ENCODE peak calls at places on chromosome 22, in ten cellular contexts. One of them, this sample, is unnamed.

GRCh38 chr22:31230155-31230870 is 18.2 kb downstream of the LIMK2 start:
- DNase-seq in non-pigmented ciliary epithelial cell: no peak
- DNase-seq in NCI-H1436 treated with DMSO at 0.1 percent for 48 hours: no peak
- DNase-seq in stimulated activated CD8-positive, alpha-beta memory T cell treated with anti-CD3 and anti-CD28 coated beads, Interleukin-4, amount 100 ng/mL, for 4 hours: no peak
- DNase-seq in anterior cingulate cortex: no peak
- DNase-seq in activated CD4-positive, alpha-beta T cell treated with anti-CD3 and anti-CD28 coated beads, Interleukin-2, amount 50 U/mL, for 24 hours: no peak
- DNase-seq in activated naive CD4-positive, alpha-beta T cell: no peak
- DNase-seq in T-cell: no peak
- DNase-seq in stomach: no peak
- DNase-seq in lower lobe of right lung: no peak
- DNase-seq in this sample: no peak

GRCh38 chr22:27223317-27224177 is 566.2 kb downstream of the MIAT start:
- DNase-seq in T-cell: no peak
- DNase-seq in non-pigmented ciliary epithelial cell: peak
- DNase-seq in NCI-H1436 treated with DMSO at 0.1 percent for 48 hours: no peak
- DNase-seq in activated CD4-positive, alpha-beta T cell treated with anti-CD3 and anti-CD28 coated beads, Interleukin-2, amount 50 U/mL, for 24 hours: no peak
- DNase-seq in stomach: no peak
- DNase-seq in stimulated activated CD8-positive, alpha-beta memory T cell treated with anti-CD3 and anti-CD28 coated beads, Interleukin-4, amount 100 ng/mL, for 4 hours: no peak
- DNase-seq in anterior cingulate cortex: no peak
- DNase-seq in lower lobe of right lung: no peak
- DNase-seq in activated naive CD4-positive, alpha-beta T cell: no peak
- DNase-seq in this sample: no peak

GRCh38 chr22:31179345-31179744 is 19.4 kb downstream of the RNF185 start:
- DNase-seq in lower lobe of right lung: no peak
- DNase-seq in NCI-H1436 treated with DMSO at 0.1 percent for 48 hours: no peak
- DNase-seq in non-pigmented ciliary epithelial cell: no peak
- DNase-seq in stomach: no peak
- DNase-seq in T-cell: no peak
- DNase-seq in activated naive CD4-positive, alpha-beta T cell: no peak
- DNase-seq in anterior cingulate cortex: no peak
- DNase-seq in activated CD4-positive, alpha-beta T cell treated with anti-CD3 and anti-CD28 coated beads, Interleukin-2, amount 50 U/mL, for 24 hours: no peak
- DNase-seq in stimulated activated CD8-positive, alpha-beta memory T cell treated with anti-CD3 and anti-CD28 coated beads, Interleukin-4, amount 100 ng/mL, for 4 hours: no peak
- DNase-seq in this sample: no peak

GRCh38 chr22:50015451-50016307 is 3.1 kb upstream of the IL17REL start:
- DNase-seq in stomach: no peak
- DNase-seq in anterior cingulate cortex: no peak
- DNase-seq in lower lobe of right lung: peak
- DNase-seq in NCI-H1436 treated with DMSO at 0.1 percent for 48 hours: no peak
- DNase-seq in stimulated activated CD8-positive, alpha-beta memory T cell treated with anti-CD3 and anti-CD28 coated beads, Interleukin-4, amount 100 ng/mL, for 4 hours: no peak
- DNase-seq in activated naive CD4-positive, alpha-beta T cell: no peak
- DNase-seq in activated CD4-positive, alpha-beta T cell treated with anti-CD3 and anti-CD28 coated beads, Interleukin-2, amount 50 U/mL, for 24 hours: no peak
- DNase-seq in T-cell: no peak
- DNase-seq in non-pigmented ciliary epithelial cell: no peak
- DNase-seq in this sample: no peak

GRCh38 chr22:27624705-27625104 is 176.9 kb downstream of the MN1 start:
- DNase-seq in NCI-H1436 treated with DMSO at 0.1 percent for 48 hours: no peak
- DNase-seq in anterior cingulate cortex: no peak
- DNase-seq in activated CD4-positive, alpha-beta T cell treated with anti-CD3 and anti-CD28 coated beads, Interleukin-2, amount 50 U/mL, for 24 hours: no peak
- DNase-seq in stomach: no peak
- DNase-seq in lower lobe of right lung: no peak
- DNase-seq in stimulated activated CD8-positive, alpha-beta memory T cell treated with anti-CD3 and anti-CD28 coated beads, Interleukin-4, amount 100 ng/mL, for 4 hours: no peak
- DNase-seq in activated naive CD4-positive, alpha-beta T cell: no peak
- DNase-seq in non-pigmented ciliary epithelial cell: peak
- DNase-seq in T-cell: no peak
- DNase-seq in this sample: no peak

GRCh38 chr22:44648821-44649566 is 53.0 kb upstream of the PRR5 start:
- DNase-seq in NCI-H1436 treated with DMSO at 0.1 percent for 48 hours: no peak
- DNase-seq in anterior cingulate cortex: no peak
- DNase-seq in non-pigmented ciliary epithelial cell: peak
- DNase-seq in stimulated activated CD8-positive, alpha-beta memory T cell treated with anti-CD3 and anti-CD28 coated beads, Interleukin-4, amount 100 ng/mL, for 4 hours: no peak
- DNase-seq in T-cell: no peak
- DNase-seq in activated CD4-positive, alpha-beta T cell treated with anti-CD3 and anti-CD28 coated beads, Interleukin-2, amount 50 U/mL, for 24 hours: no peak
- DNase-seq in stomach: no peak
- DNase-seq in lower lobe of right lung: peak
- DNase-seq in activated naive CD4-positive, alpha-beta T cell: no peak
- DNase-seq in this sample: no peak

GRCh38 chr22:24171822-24172221 is 9.5 kb upstream of the SUSD2 start:
- DNase-seq in stomach: no peak
- DNase-seq in non-pigmented ciliary epithelial cell: no peak
- DNase-seq in lower lobe of right lung: no peak
- DNase-seq in anterior cingulate cortex: no peak
- DNase-seq in NCI-H1436 treated with DMSO at 0.1 percent for 48 hours: no peak
- DNase-seq in stimulated activated CD8-positive, alpha-beta memory T cell treated with anti-CD3 and anti-CD28 coated beads, Interleukin-4, amount 100 ng/mL, for 4 hours: no peak
- DNase-seq in T-cell: no peak
- DNase-seq in activated CD4-positive, alpha-beta T cell treated with anti-CD3 and anti-CD28 coated beads, Interleukin-2, amount 50 U/mL, for 24 hours: no peak
- DNase-seq in activated naive CD4-positive, alpha-beta T cell: no peak
- DNase-seq in this sample: no peak

GRCh38 chr22:43446881-43447280 is 35.1 kb downstream of the MPPED1 start:
- DNase-seq in activated CD4-positive, alpha-beta T cell treated with anti-CD3 and anti-CD28 coated beads, Interleukin-2, amount 50 U/mL, for 24 hours: no peak
- DNase-seq in T-cell: no peak
- DNase-seq in lower lobe of right lung: no peak
- DNase-seq in activated naive CD4-positive, alpha-beta T cell: no peak
- DNase-seq in stimulated activated CD8-positive, alpha-beta memory T cell treated with anti-CD3 and anti-CD28 coated beads, Interleukin-4, amount 100 ng/mL, for 4 hours: no peak
- DNase-seq in stomach: peak
- DNase-seq in non-pigmented ciliary epithelial cell: no peak
- DNase-seq in anterior cingulate cortex: no peak
- DNase-seq in NCI-H1436 treated with DMSO at 0.1 percent for 48 hours: peak
- DNase-seq in this sample: peak

GRCh38 chr22:45009881-45010531 is at the start of gene PHF21B:
- DNase-seq in T-cell: no peak
- DNase-seq in non-pigmented ciliary epithelial cell: no peak
- DNase-seq in anterior cingulate cortex: peak
- DNase-seq in NCI-H1436 treated with DMSO at 0.1 percent for 48 hours: no peak
- DNase-seq in stimulated activated CD8-positive, alpha-beta memory T cell treated with anti-CD3 and anti-CD28 coated beads, Interleukin-4, amount 100 ng/mL, for 4 hours: no peak
- DNase-seq in activated naive CD4-positive, alpha-beta T cell: no peak
- DNase-seq in lower lobe of right lung: no peak
- DNase-seq in activated CD4-positive, alpha-beta T cell treated with anti-CD3 and anti-CD28 coated beads, Interleukin-2, amount 50 U/mL, for 24 hours: no peak
- DNase-seq in stomach: peak
- DNase-seq in this sample: peak

GRCh38 chr22:40621309-40622151 is 15.0 kb downstream of the MRTFA start:
- DNase-seq in anterior cingulate cortex: no peak
- DNase-seq in activated CD4-positive, alpha-beta T cell treated with anti-CD3 and anti-CD28 coated beads, Interleukin-2, amount 50 U/mL, for 24 hours: no peak
- DNase-seq in NCI-H1436 treated with DMSO at 0.1 percent for 48 hours: no peak
- DNase-seq in stimulated activated CD8-positive, alpha-beta memory T cell treated with anti-CD3 and anti-CD28 coated beads, Interleukin-4, amount 100 ng/mL, for 4 hours: no peak
- DNase-seq in stomach: no peak
- DNase-seq in T-cell: no peak
- DNase-seq in activated naive CD4-positive, alpha-beta T cell: no peak
- DNase-seq in non-pigmented ciliary epithelial cell: no peak
- DNase-seq in lower lobe of right lung: no peak
- DNase-seq in this sample: no peak

GRCh38 chr22:22009661-22010060 is 27.1 kb upstream of the TOP3B start:
- DNase-seq in non-pigmented ciliary epithelial cell: no peak
- DNase-seq in activated CD4-positive, alpha-beta T cell treated with anti-CD3 and anti-CD28 coated beads, Interleukin-2, amount 50 U/mL, for 24 hours: no peak
- DNase-seq in anterior cingulate cortex: no peak
- DNase-seq in lower lobe of right lung: no peak
- DNase-seq in stomach: no peak
- DNase-seq in T-cell: no peak
- DNase-seq in NCI-H1436 treated with DMSO at 0.1 percent for 48 hours: no peak
- DNase-seq in activated naive CD4-positive, alpha-beta T cell: no peak
- DNase-seq in stimulated activated CD8-positive, alpha-beta memory T cell treated with anti-CD3 and anti-CD28 coated beads, Interleukin-4, amount 100 ng/mL, for 4 hours: no peak
- DNase-seq in this sample: no peak

GRCh38 chr22:30238661-30239420 is 7.7 kb downstream of the LIF start:
- DNase-seq in lower lobe of right lung: no peak
- DNase-seq in NCI-H1436 treated with DMSO at 0.1 percent for 48 hours: no peak
- DNase-seq in activated naive CD4-positive, alpha-beta T cell: no peak
- DNase-seq in activated CD4-positive, alpha-beta T cell treated with anti-CD3 and anti-CD28 coated beads, Interleukin-2, amount 50 U/mL, for 24 hours: no peak
- DNase-seq in stimulated activated CD8-positive, alpha-beta memory T cell treated with anti-CD3 and anti-CD28 coated beads, Interleukin-4, amount 100 ng/mL, for 4 hours: no peak
- DNase-seq in T-cell: no peak
- DNase-seq in anterior cingulate cortex: no peak
- DNase-seq in stomach: no peak
- DNase-seq in non-pigmented ciliary epithelial cell: no peak
- DNase-seq in this sample: no peak

GRCh38 chr22:20463324-20464095 is 25.9 kb upstream of the SCARF2 start:
- DNase-seq in lower lobe of right lung: no peak
- DNase-seq in activated naive CD4-positive, alpha-beta T cell: peak
- DNase-seq in T-cell: peak
- DNase-seq in stomach: no peak
- DNase-seq in non-pigmented ciliary epithelial cell: no peak
- DNase-seq in stimulated activated CD8-positive, alpha-beta memory T cell treated with anti-CD3 and anti-CD28 coated beads, Interleukin-4, amount 100 ng/mL, for 4 hours: no peak
- DNase-seq in anterior cingulate cortex: no peak
- DNase-seq in NCI-H1436 treated with DMSO at 0.1 percent for 48 hours: no peak
- DNase-seq in activated CD4-positive, alpha-beta T cell treated with anti-CD3 and anti-CD28 coated beads, Interleukin-2, amount 50 U/mL, for 24 hours: no peak
- DNase-seq in this sample: no peak

GRCh38 chr22:24134090-24134846 is 47.0 kb upstream of the SUSD2 start:
- DNase-seq in activated naive CD4-positive, alpha-beta T cell: peak
- DNase-seq in anterior cingulate cortex: peak
- DNase-seq in non-pigmented ciliary epithelial cell: no peak
- DNase-seq in stimulated activated CD8-positive, alpha-beta memory T cell treated with anti-CD3 and anti-CD28 coated beads, Interleukin-4, amount 100 ng/mL, for 4 hours: peak
- DNase-seq in activated CD4-positive, alpha-beta T cell treated with anti-CD3 and anti-CD28 coated beads, Interleukin-2, amount 50 U/mL, for 24 hours: no peak
- DNase-seq in T-cell: peak
- DNase-seq in lower lobe of right lung: peak
- DNase-seq in NCI-H1436 treated with DMSO at 0.1 percent for 48 hours: no peak
- DNase-seq in stomach: peak
- DNase-seq in this sample: no peak

GRCh38 chr22:37197451-37198289 is 9.6 kb upstream of the C1QTNF6 start:
- DNase-seq in activated CD4-positive, alpha-beta T cell treated with anti-CD3 and anti-CD28 coated beads, Interleukin-2, amount 50 U/mL, for 24 hours: no peak
- DNase-seq in T-cell: no peak
- DNase-seq in activated naive CD4-positive, alpha-beta T cell: no peak
- DNase-seq in anterior cingulate cortex: no peak
- DNase-seq in NCI-H1436 treated with DMSO at 0.1 percent for 48 hours: no peak
- DNase-seq in non-pigmented ciliary epithelial cell: no peak
- DNase-seq in stomach: peak
- DNase-seq in lower lobe of right lung: peak
- DNase-seq in stimulated activated CD8-positive, alpha-beta memory T cell treated with anti-CD3 and anti-CD28 coated beads, Interleukin-4, amount 100 ng/mL, for 4 hours: no peak
- DNase-seq in this sample: no peak

GRCh38 chr22:41250127-41250526 is 9.4 kb upstream of the CHADL start:
- DNase-seq in anterior cingulate cortex: no peak
- DNase-seq in T-cell: no peak
- DNase-seq in stomach: no peak
- DNase-seq in non-pigmented ciliary epithelial cell: no peak
- DNase-seq in stimulated activated CD8-positive, alpha-beta memory T cell treated with anti-CD3 and anti-CD28 coated beads, Interleukin-4, amount 100 ng/mL, for 4 hours: no peak
- DNase-seq in activated CD4-positive, alpha-beta T cell treated with anti-CD3 and anti-CD28 coated beads, Interleukin-2, amount 50 U/mL, for 24 hours: no peak
- DNase-seq in activated naive CD4-positive, alpha-beta T cell: no peak
- DNase-seq in lower lobe of right lung: no peak
- DNase-seq in NCI-H1436 treated with DMSO at 0.1 percent for 48 hours: no peak
- DNase-seq in this sample: no peak

GRCh38 chr22:21698430-21699329 is 32.9 kb downstream of the PPIL2 start:
- DNase-seq in lower lobe of right lung: no peak
- DNase-seq in NCI-H1436 treated with DMSO at 0.1 percent for 48 hours: no peak
- DNase-seq in stomach: no peak
- DNase-seq in anterior cingulate cortex: no peak
- DNase-seq in stimulated activated CD8-positive, alpha-beta memory T cell treated with anti-CD3 and anti-CD28 coated beads, Interleukin-4, amount 100 ng/mL, for 4 hours: no peak
- DNase-seq in activated naive CD4-positive, alpha-beta T cell: no peak
- DNase-seq in activated CD4-positive, alpha-beta T cell treated with anti-CD3 and anti-CD28 coated beads, Interleukin-2, amount 50 U/mL, for 24 hours: no peak
- DNase-seq in non-pigmented ciliary epithelial cell: no peak
- DNase-seq in T-cell: no peak
- DNase-seq in this sample: no peak

GRCh38 chr22:27032121-27032761 is 374.9 kb downstream of the MIAT start:
- DNase-seq in non-pigmented ciliary epithelial cell: no peak
- DNase-seq in lower lobe of right lung: no peak
- DNase-seq in anterior cingulate cortex: peak
- DNase-seq in activated naive CD4-positive, alpha-beta T cell: no peak
- DNase-seq in NCI-H1436 treated with DMSO at 0.1 percent for 48 hours: no peak
- DNase-seq in T-cell: no peak
- DNase-seq in activated CD4-positive, alpha-beta T cell treated with anti-CD3 and anti-CD28 coated beads, Interleukin-2, amount 50 U/mL, for 24 hours: no peak
- DNase-seq in stomach: no peak
- DNase-seq in stimulated activated CD8-positive, alpha-beta memory T cell treated with anti-CD3 and anti-CD28 coated beads, Interleukin-4, amount 100 ng/mL, for 4 hours: no peak
- DNase-seq in this sample: no peak

GRCh38 chr22:31221084-31221483 is 9.0 kb downstream of the LIMK2 start:
- DNase-seq in stimulated activated CD8-positive, alpha-beta memory T cell treated with anti-CD3 and anti-CD28 coated beads, Interleukin-4, amount 100 ng/mL, for 4 hours: no peak
- DNase-seq in T-cell: no peak
- DNase-seq in non-pigmented ciliary epithelial cell: no peak
- DNase-seq in lower lobe of right lung: no peak
- DNase-seq in activated CD4-positive, alpha-beta T cell treated with anti-CD3 and anti-CD28 coated beads, Interleukin-2, amount 50 U/mL, for 24 hours: no peak
- DNase-seq in NCI-H1436 treated with DMSO at 0.1 percent for 48 hours: no peak
- DNase-seq in anterior cingulate cortex: no peak
- DNase-seq in activated naive CD4-positive, alpha-beta T cell: no peak
- DNase-seq in stomach: no peak
- DNase-seq in this sample: no peak

GRCh38 chr22:29838599-29838956 is 504 bp upstream of the ASCC2 start:
- DNase-seq in non-pigmented ciliary epithelial cell: no peak
- DNase-seq in NCI-H1436 treated with DMSO at 0.1 percent for 48 hours: no peak
- DNase-seq in anterior cingulate cortex: no peak
- DNase-seq in activated naive CD4-positive, alpha-beta T cell: no peak
- DNase-seq in stomach: no peak
- DNase-seq in activated CD4-positive, alpha-beta T cell treated with anti-CD3 and anti-CD28 coated beads, Interleukin-2, amount 50 U/mL, for 24 hours: no peak
- DNase-seq in T-cell: no peak
- DNase-seq in stimulated activated CD8-positive, alpha-beta memory T cell treated with anti-CD3 and anti-CD28 coated beads, Interleukin-4, amount 100 ng/mL, for 4 hours: no peak
- DNase-seq in lower lobe of right lung: no peak
- DNase-seq in this sample: no peak

GRCh38 chr22:35409783-35410662 is 10.1 kb downstream of the MCM5 start:
- DNase-seq in stomach: no peak
- DNase-seq in T-cell: peak
- DNase-seq in activated naive CD4-positive, alpha-beta T cell: no peak
- DNase-seq in activated CD4-positive, alpha-beta T cell treated with anti-CD3 and anti-CD28 coated beads, Interleukin-2, amount 50 U/mL, for 24 hours: no peak
- DNase-seq in NCI-H1436 treated with DMSO at 0.1 percent for 48 hours: no peak
- DNase-seq in anterior cingulate cortex: peak
- DNase-seq in stimulated activated CD8-positive, alpha-beta memory T cell treated with anti-CD3 and anti-CD28 coated beads, Interleukin-4, amount 100 ng/mL, for 4 hours: no peak
- DNase-seq in non-pigmented ciliary epithelial cell: no peak
- DNase-seq in lower lobe of right lung: peak
- DNase-seq in this sample: no peak

GRCh38 chr22:50739279-50739691 is 1.3 kb downstream of the ACR start:
- DNase-seq in stomach: peak
- DNase-seq in T-cell: no peak
- DNase-seq in NCI-H1436 treated with DMSO at 0.1 percent for 48 hours: no peak
- DNase-seq in stimulated activated CD8-positive, alpha-beta memory T cell treated with anti-CD3 and anti-CD28 coated beads, Interleukin-4, amount 100 ng/mL, for 4 hours: no peak
- DNase-seq in activated CD4-positive, alpha-beta T cell treated with anti-CD3 and anti-CD28 coated beads, Interleukin-2, amount 50 U/mL, for 24 hours: no peak
- DNase-seq in lower lobe of right lung: peak
- DNase-seq in activated naive CD4-positive, alpha-beta T cell: no peak
- DNase-seq in anterior cingulate cortex: no peak
- DNase-seq in non-pigmented ciliary epithelial cell: no peak
- DNase-seq in this sample: no peak

GRCh38 chr22:33867118-33867863 is 53.0 kb downstream of the LARGE1 start:
- DNase-seq in lower lobe of right lung: no peak
- DNase-seq in stomach: peak
- DNase-seq in non-pigmented ciliary epithelial cell: no peak
- DNase-seq in activated naive CD4-positive, alpha-beta T cell: no peak
- DNase-seq in anterior cingulate cortex: no peak
- DNase-seq in T-cell: no peak
- DNase-seq in stimulated activated CD8-positive, alpha-beta memory T cell treated with anti-CD3 and anti-CD28 coated beads, Interleukin-4, amount 100 ng/mL, for 4 hours: no peak
- DNase-seq in NCI-H1436 treated with DMSO at 0.1 percent for 48 hours: no peak
- DNase-seq in activated CD4-positive, alpha-beta T cell treated with anti-CD3 and anti-CD28 coated beads, Interleukin-2, amount 50 U/mL, for 24 hours: no peak
- DNase-seq in this sample: no peak

GRCh38 chr22:24367841-24368240 is 59.6 kb upstream of the ADORA2A start:
- DNase-seq in stimulated activated CD8-positive, alpha-beta memory T cell treated with anti-CD3 and anti-CD28 coated beads, Interleukin-4, amount 100 ng/mL, for 4 hours: no peak
- DNase-seq in NCI-H1436 treated with DMSO at 0.1 percent for 48 hours: no peak
- DNase-seq in anterior cingulate cortex: no peak
- DNase-seq in non-pigmented ciliary epithelial cell: no peak
- DNase-seq in T-cell: no peak
- DNase-seq in activated naive CD4-positive, alpha-beta T cell: no peak
- DNase-seq in stomach: no peak
- DNase-seq in activated CD4-positive, alpha-beta T cell treated with anti-CD3 and anti-CD28 coated beads, Interleukin-2, amount 50 U/mL, for 24 hours: no peak
- DNase-seq in lower lobe of right lung: no peak
- DNase-seq in this sample: no peak

GRCh38 chr22:36395922-36396321 is 8.2 kb upstream of the MYH9 start:
- DNase-seq in anterior cingulate cortex: no peak
- DNase-seq in activated naive CD4-positive, alpha-beta T cell: no peak
- DNase-seq in lower lobe of right lung: no peak
- DNase-seq in non-pigmented ciliary epithelial cell: no peak
- DNase-seq in T-cell: no peak
- DNase-seq in NCI-H1436 treated with DMSO at 0.1 percent for 48 hours: no peak
- DNase-seq in stimulated activated CD8-positive, alpha-beta memory T cell treated with anti-CD3 and anti-CD28 coated beads, Interleukin-4, amount 100 ng/mL, for 4 hours: no peak
- DNase-seq in stomach: no peak
- DNase-seq in activated CD4-positive, alpha-beta T cell treated with anti-CD3 and anti-CD28 coated beads, Interleukin-2, amount 50 U/mL, for 24 hours: no peak
- DNase-seq in this sample: no peak

GRCh38 chr22:43136255-43136654 is 6.9 kb downstream of the MCAT start:
- DNase-seq in T-cell: no peak
- DNase-seq in NCI-H1436 treated with DMSO at 0.1 percent for 48 hours: no peak
- DNase-seq in stimulated activated CD8-positive, alpha-beta memory T cell treated with anti-CD3 and anti-CD28 coated beads, Interleukin-4, amount 100 ng/mL, for 4 hours: no peak
- DNase-seq in non-pigmented ciliary epithelial cell: no peak
- DNase-seq in lower lobe of right lung: no peak
- DNase-seq in anterior cingulate cortex: no peak
- DNase-seq in stomach: peak
- DNase-seq in activated CD4-positive, alpha-beta T cell treated with anti-CD3 and anti-CD28 coated beads, Interleukin-2, amount 50 U/mL, for 24 hours: no peak
- DNase-seq in activated naive CD4-positive, alpha-beta T cell: no peak
- DNase-seq in this sample: no peak

GRCh38 chr22:32005453-32005852 is 37.6 kb upstream of the SLC5A1 start:
- DNase-seq in stomach: no peak
- DNase-seq in T-cell: no peak
- DNase-seq in activated CD4-positive, alpha-beta T cell treated with anti-CD3 and anti-CD28 coated beads, Interleukin-2, amount 50 U/mL, for 24 hours: no peak
- DNase-seq in activated naive CD4-positive, alpha-beta T cell: no peak
- DNase-seq in stimulated activated CD8-positive, alpha-beta memory T cell treated with anti-CD3 and anti-CD28 coated beads, Interleukin-4, amount 100 ng/mL, for 4 hours: no peak
- DNase-seq in anterior cingulate cortex: no peak
- DNase-seq in non-pigmented ciliary epithelial cell: peak
- DNase-seq in NCI-H1436 treated with DMSO at 0.1 percent for 48 hours: no peak
- DNase-seq in lower lobe of right lung: no peak
- DNase-seq in this sample: no peak

GRCh38 chr22:23878219-23878618 is 16.0 kb upstream of the MIF start:
- DNase-seq in stimulated activated CD8-positive, alpha-beta memory T cell treated with anti-CD3 and anti-CD28 coated beads, Interleukin-4, amount 100 ng/mL, for 4 hours: no peak
- DNase-seq in stomach: no peak
- DNase-seq in non-pigmented ciliary epithelial cell: no peak
- DNase-seq in anterior cingulate cortex: peak
- DNase-seq in activated CD4-positive, alpha-beta T cell treated with anti-CD3 and anti-CD28 coated beads, Interleukin-2, amount 50 U/mL, for 24 hours: no peak
- DNase-seq in T-cell: no peak
- DNase-seq in activated naive CD4-positive, alpha-beta T cell: no peak
- DNase-seq in NCI-H1436 treated with DMSO at 0.1 percent for 48 hours: no peak
- DNase-seq in lower lobe of right lung: no peak
- DNase-seq in this sample: no peak